ENCODE peak calls at places on chromosomes 5 and 9, in eight cellular contexts. O, Q, R, A, T, U, M and J are unnamed samples. For H3K27me3, the result is how much of the 10 kb centered on the place peaks cover.

GRCh38 chr9:112548836-112549235 is 62.2 kb downstream of the KIAA1958 start:
- DNase-seq in O (no peak), Q (no peak), R (no peak), A (no peak), T (no peak), U (no peak), M (no peak), J (no peak)

GRCh38 chr9:116087751-116088194 is 65.8 kb upstream of the PAPPA start:
- DNase-seq in O (no peak), Q (peak), R (no peak), A (no peak), T (no peak), U (no peak), M (no peak), J (no peak)

GRCh38 chr5:135312255-135312935 is 86.6 kb downstream of the MACROH2A1 start:
- DNase-seq in O (no peak), Q (no peak), R (no peak), A (no peak), T (no peak), U (no peak), M (no peak), J (no peak)

GRCh38 chr5:105506692-105507277 is 1944.2 kb upstream of the NUDT12 start:
- DNase-seq in O (no peak), Q (peak), R (no peak), A (no peak), T (no peak), U (no peak), M (peak), J (no peak)

GRCh38 chr5:37121027-37121426 is 128.1 kb downstream of the CPLANE1 start:
- DNase-seq in O (no peak), Q (no peak), R (no peak), A (no peak), T (no peak), U (no peak), M (no peak), J (no peak)

GRCh38 chr9:14768561-14769234 is 46.2 kb upstream of the CER1 start:
- DNase-seq in O (no peak), Q (peak), R (no peak), A (no peak), T (no peak), U (no peak), M (peak), J (no peak)

GRCh38 chr5:118614701-118615475 is 373.5 kb downstream of the DTWD2 start:
- DNase-seq in O (no peak), Q (no peak), R (no peak), A (no peak), T (no peak), U (no peak), M (no peak), J (no peak)

GRCh38 chr9:74887041-74887980 is at the start of gene TRPM6:
- DNase-seq in O (peak), Q (peak), R (no peak), A (peak), T (peak), U (peak), M (peak), J (peak)

GRCh38 chr5:132259061-132259851 is 1.8 kb downstream of the PDLIM4 start:
- DNase-seq in O (peak), Q (peak), R (no peak), A (peak), T (peak), U (peak), M (peak), J (peak)

GRCh38 chr5:92050970-92051369 is 667.9 kb upstream of the ARRDC3 start:
- DNase-seq in O (no peak), Q (no peak), R (no peak), A (no peak), T (no peak), U (no peak), M (no peak), J (no peak)

GRCh38 chr5:74143724-74144330 is 496.7 kb downstream of the ENC1 start:
- DNase-seq in O (no peak), Q (no peak), R (no peak), A (no peak), T (no peak), U (no peak), M (no peak), J (no peak)

GRCh38 chr5:58268263-58268662 is 191.6 kb downstream of the PLK2 start:
- DNase-seq in O (no peak), Q (no peak), R (no peak), A (no peak), T (peak), U (no peak), M (no peak), J (no peak)

GRCh38 chr5:126009566-126009965 is 413.6 kb upstream of the GRAMD2B start:
- DNase-seq in O (no peak), Q (no peak), R (no peak), A (no peak), T (no peak), U (no peak), M (no peak), J (no peak)

GRCh38 chr9:35179347-35180271 is 17.8 kb downstream of the UNC13B start:
- DNase-seq in O (no peak), Q (no peak), R (no peak), A (no peak), T (no peak), U (no peak), M (no peak), J (no peak)

GRCh38 chr9:109466623-109467590 is 31.2 kb downstream of the PTPN3 start:
- DNase-seq in O (no peak), Q (peak), R (no peak), A (no peak), T (no peak), U (no peak), M (no peak), J (no peak)

GRCh38 chr9:34252016-34252415 is 73.2 kb downstream of the UBAP1 start:
- DNase-seq in O (no peak), Q (peak), R (no peak), A (no peak), T (no peak), U (no peak), M (no peak), J (no peak)

GRCh38 chr9:4508907-4509589 is 18.8 kb downstream of the SLC1A1 start:
- DNase-seq in O (no peak), Q (peak), R (no peak), A (no peak), T (no peak), U (no peak), M (no peak), J (no peak)

GRCh38 chr5:31864015-31864414 is 225.1 kb downstream of the PDZD2 start:
- DNase-seq in O (no peak), Q (no peak), R (no peak), A (no peak), T (no peak), U (no peak), M (peak), J (no peak)

GRCh38 chr9:77793909-77794308 is 145.8 kb upstream of the GNA14 start:
- DNase-seq in O (no peak), Q (peak), R (no peak), A (no peak), T (no peak), U (no peak), M (no peak), J (no peak)

GRCh38 chr5:160221082-160221481 is 8.2 kb upstream of the FABP6 start:
- DNase-seq in O (no peak), Q (no peak), R (no peak), A (no peak), T (no peak), U (no peak), M (no peak), J (no peak)

GRCh38 chr9:131997779-131998178 is 81.9 kb downstream of the MED27 start:
- DNase-seq in O (no peak), Q (peak), R (no peak), A (no peak), T (peak), U (no peak), M (no peak), J (no peak)

GRCh38 chr9:126673689-126674364 is 60.1 kb downstream of the LMX1B start:
- DNase-seq in O (no peak), Q (no peak), R (no peak), A (peak), T (no peak), U (no peak), M (peak), J (no peak)
- H3K27me3 ChIP-seq in O (half or more), Q (half or more), R (under half), A (under half), T (half or more), U (half or more), M (half or more), J (half or more)

GRCh38 chr5:181170237-181170830 is 22.9 kb downstream of the OR2V2 start:
- DNase-seq in O (no peak), Q (no peak), R (no peak), A (no peak), T (no peak), U (no peak), M (peak), J (no peak)
- H3K4me3 ChIP-seq in O (no peak), Q (peak), R (no peak), A (no peak), T (no peak), U (no peak), M (peak), J (no peak)

GRCh38 chr5:482021-482420 is 39.0 kb downstream of the EXOC3 start:
- DNase-seq in O (no peak), Q (no peak), R (no peak), A (no peak), T (no peak), U (no peak), M (no peak), J (no peak)

GRCh38 chr5:483011-483410 is 40.0 kb downstream of the EXOC3 start:
- DNase-seq in O (no peak), Q (no peak), R (no peak), A (no peak), T (no peak), U (no peak), M (no peak), J (no peak)

GRCh38 chr5:483434-484184 is 40.6 kb downstream of the EXOC3 start:
- DNase-seq in O (no peak), Q (no peak), R (no peak), A (no peak), T (no peak), U (no peak), M (no peak), J (no peak)

GRCh38 chr5:481347-481746 is 38.4 kb downstream of the EXOC3 start:
- DNase-seq in O (no peak), Q (no peak), R (no peak), A (no peak), T (no peak), U (no peak), M (no peak), J (no peak)

DNA sequence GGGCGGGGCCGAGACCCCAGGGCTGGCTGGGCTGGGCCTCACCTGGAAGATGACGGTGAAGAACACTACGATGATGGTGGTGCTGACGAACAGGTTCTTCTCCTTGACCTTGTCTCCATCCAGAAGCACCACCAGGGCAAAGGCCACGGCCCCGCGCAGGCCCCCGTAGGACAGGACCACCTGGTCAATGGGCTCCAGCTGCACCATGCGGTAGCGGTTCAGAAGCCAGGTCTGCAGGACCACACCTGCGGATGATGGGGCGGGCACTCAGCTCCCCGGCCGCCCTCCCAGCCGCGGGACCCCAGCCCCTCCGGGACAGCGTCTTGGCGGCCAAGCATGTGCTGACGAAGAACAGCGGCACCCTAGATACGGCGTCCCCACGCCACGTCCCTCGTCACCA is 39.5 kb downstream of the EXOC3 start:
- DNase-seq in O (no peak), Q (no peak), R (no peak), A (no peak), T (no peak), U (no peak), M (no peak), J (no peak)
- H3K27me3 ChIP-seq in O (half or more), Q (under half), R (under half), A (under half), T (half or more), U (half or more), M (under half), J (under half)

GRCh38 chr5:86666981-86667380 is 49.2 kb downstream of the COX7C start:
- DNase-seq in O (no peak), Q (no peak), R (no peak), A (no peak), T (no peak), U (no peak), M (no peak), J (no peak)
- H3K4me3 ChIP-seq in O (no peak), Q (no peak), R (no peak), A (no peak), T (no peak), U (no peak), M (no peak), J (no peak)

GRCh38 chr9:133726401-133727276 is 11.5 kb downstream of the SARDH start:
- DNase-seq in O (peak), Q (peak), R (peak), A (peak), T (peak), U (peak), M (peak), J (peak)

GRCh38 chr9:133728856-133729645 is 9.1 kb downstream of the SARDH start:
- DNase-seq in O (no peak), Q (no peak), R (no peak), A (no peak), T (no peak), U (no peak), M (peak), J (no peak)

GRCh38 chr9:133729646-133730281 is 8.4 kb downstream of the SARDH start:
- DNase-seq in O (no peak), Q (no peak), R (no peak), A (no peak), T (no peak), U (no peak), M (peak), J (peak)

GRCh38 chr9:133727277-133727875 is 10.8 kb downstream of the SARDH start:
- DNase-seq in O (peak), Q (no peak), R (no peak), A (no peak), T (no peak), U (no peak), M (peak), J (peak)

DNA sequence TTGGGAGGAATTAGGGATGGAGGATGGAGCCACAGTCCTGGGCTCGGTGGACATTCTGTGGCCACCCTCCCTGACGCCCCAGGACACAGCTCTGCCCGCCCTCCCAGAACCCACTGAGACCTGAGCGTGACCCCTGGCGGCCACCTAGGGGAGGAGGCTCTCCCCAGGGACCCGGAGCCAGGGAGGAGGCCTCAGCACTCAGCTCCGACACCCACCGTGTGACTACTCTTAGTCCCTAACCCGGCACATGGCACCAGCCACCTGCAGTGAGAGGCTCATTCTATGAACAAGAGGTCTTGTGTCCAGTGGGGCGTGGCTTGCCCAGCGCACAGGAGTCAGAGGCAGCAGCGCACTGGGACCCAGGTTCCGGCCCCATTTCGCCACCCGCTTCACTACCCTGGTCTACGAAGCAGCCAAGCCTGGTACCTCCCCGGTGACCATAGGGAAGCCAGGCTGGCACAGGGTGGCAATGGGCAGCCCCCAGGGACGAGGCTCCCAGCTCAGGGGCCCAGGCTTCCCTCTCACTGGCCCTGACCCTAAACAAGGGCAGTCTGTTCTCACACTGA is 10.2 kb downstream of the SARDH start:
- DNase-seq in O (peak), Q (no peak), R (no peak), A (no peak), T (no peak), U (peak), M (peak), J (peak)
- H3K27me3 ChIP-seq in O (under half), Q (under half), R (under half), A (under half), T (under half), U (under half), M (under half), J (under half)